ENCODE peak calls at places on chromosomes 16 and 17, in seven cellular contexts. G is activated CD4-positive, alpha-beta T cell treated with anti-CD3 and anti-CD28 coated beads, Interleukin-2, amount 50 U/mL, for 1 hour; D is stimulated activated CD8-positive, alpha-beta memory T cell treated with anti-CD3 and anti-CD28 coated beads, Interleukin-4, amount 100 ng/mL, for 24 hours; M is progenitor cell of endocrine pancreas; R is islet precursor cell; Z is HuH-7.5; Q is activated T-helper 1 cell treated with Interleukin-2 at 50 U/mL for 16 hours. T is an unnamed sample.

GRCh38 chr17:59371426-59372099 is 40.1 kb downstream of the YPEL2 start:
- DNase-seq in G (no peak), D (no peak), M (no peak), R (peak; percentile 86), Z (no peak), Q (no peak), T (no peak)

GRCh38 chr17:68600123-68600880 is 865 bp downstream of the FAM20A start:
- DNase-seq in G (no peak), D (no peak), M (peak; percentile 58), R (peak; percentile 93), Z (peak; percentile 54), Q (no peak), T (peak; percentile 55)

GRCh38 chr16:48536600-48537200 is 73.3 kb downstream of the N4BP1 start:
- DNase-seq in G (no peak), D (no peak), M (no peak), R (no peak), Z (no peak), Q (no peak), T (no peak)

GRCh38 chr16:70688266-70688742 is 2.5 kb upstream of the MTSS2 start:
- DNase-seq in G (no peak), D (no peak), M (no peak), R (no peak), Z (no peak), Q (no peak), T (no peak)

GRCh38 chr16:54269461-54269860 is 17.1 kb downstream of the IRX3 start:
- DNase-seq in G (no peak), D (no peak), M (no peak), R (no peak), Z (no peak), Q (no peak), T (no peak)

GRCh38 chr17:19762515-19762961 is 14.4 kb upstream of the ALDH3A1 start:
- DNase-seq in G (peak; percentile 59), D (peak; percentile 54), M (peak; percentile 72), R (peak; percentile 92), Z (peak; percentile 73), Q (peak; percentile 46), T (peak; percentile 49)

GRCh38 chr17:76540381-76541300 is 797 bp downstream of the PRCD start:
- DNase-seq in G (no peak), D (peak; percentile 16), M (peak; percentile 76), R (peak; percentile 100), Z (peak; percentile 99), Q (no peak), T (peak; percentile 84)

GRCh38 chr16:84574191-84574590 is 43.7 kb downstream of the COTL1 start:
- DNase-seq in G (no peak), D (no peak), M (no peak), R (no peak), Z (no peak), Q (no peak), T (no peak)

GRCh38 chr16:50326835-50327465 is 41.8 kb downstream of the BRD7 start:
- DNase-seq in G (peak; percentile 61), D (peak; percentile 38), M (no peak), R (peak; percentile 57), Z (no peak), Q (peak; percentile 47), T (no peak)

GRCh38 chr17:42129109-42129837 is 6.7 kb downstream of the HSPB9 start:
- DNase-seq in G (no peak), D (no peak), M (no peak), R (no peak), Z (no peak), Q (no peak), T (no peak)

GRCh38 chr16:76749780-76750375 is 441.1 kb upstream of the MON1B start:
- DNase-seq in G (no peak), D (no peak), M (no peak), R (no peak), Z (no peak), Q (no peak), T (no peak)

GRCh38 chr16:23952128-23953041 is 116.6 kb downstream of the PRKCB start:
- DNase-seq in G (no peak), D (no peak), M (no peak), R (peak; percentile 91), Z (no peak), Q (no peak), T (no peak)

GRCh38 chr17:3886776-3887175 is 6.1 kb downstream of the CAMKK1 start:
- DNase-seq in G (no peak), D (no peak), M (no peak), R (no peak), Z (no peak), Q (no peak), T (no peak)

GRCh38 chr16:15952265-15952711 is 2.9 kb downstream of the ABCC1 start:
- DNase-seq in G (peak; percentile 16), D (no peak), M (no peak), R (no peak), Z (no peak), Q (no peak), T (no peak)

GRCh38 chr16:75580-76501 is 2.2 kb upstream of the MPG start:
- DNase-seq in G (no peak), D (no peak), M (no peak), R (peak; percentile 84), Z (no peak), Q (no peak), T (no peak)

GRCh38 chr17:60398227-60398959 is 6.5 kb upstream of the USP32 start:
- DNase-seq in G (no peak), D (no peak), M (no peak), R (no peak), Z (no peak), Q (no peak), T (no peak)

GRCh38 chr16:22139008-22139407 is 23.3 kb upstream of the SDR42E2 start:
- DNase-seq in G (no peak), D (no peak), M (no peak), R (no peak), Z (no peak), Q (no peak), T (no peak)

GRCh38 chr17:20028436-20028835 is 19.3 kb downstream of the SPECC1 start:
- DNase-seq in G (no peak), D (no peak), M (no peak), R (no peak), Z (no peak), Q (no peak), T (no peak)